ENCODE peak calls at places on chromosomes 4 and X, in five cellular contexts. Z is GM20000, R is ascending aorta, V is fibroblast of lung, K is DMS 273 treated with DMSO at 0.1 percent for 48 hours. M is an unnamed sample.
A peak's percentile ranks its signal among the peaks of the same experiment; 100 is the strongest.

GRCh38 chrX:151153086-151153485 is 23.3 kb upstream of the GPR50 start:
- DNase-seq in Z (no peak), R (no peak), V (peak; percentile 13), K (no peak), M (no peak)

GRCh38 chrX:155612312-155613224 is at the start of gene TMLHE:
- DNase-seq in Z (peak; percentile 56), R (peak; percentile 9), V (peak; percentile 54), K (peak; percentile 10), M (peak; percentile 59)

GRCh38 chr4:163165217-163166017 is 1.3 kb downstream of the NAF1 start:
- DNase-seq in Z (no peak), R (no peak), V (peak; percentile 35), K (no peak), M (no peak)

GRCh38 chr4:71732706-71733105 is 51.2 kb downstream of the GC start:
- DNase-seq in Z (peak; percentile 11), R (no peak), V (peak; percentile 56), K (no peak), M (no peak)

GRCh38 chr4:1337376-1337831 is 9.6 kb upstream of the UVSSA start:
- DNase-seq in Z (no peak), R (no peak), V (no peak), K (no peak), M (no peak)

GRCh38 chrX:20159811-20160385 is 18.3 kb upstream of the EIF1AX start:
- DNase-seq in Z (no peak), R (no peak), V (no peak), K (no peak), M (no peak)

GRCh38 chr4:957581-958313 is 15.6 kb downstream of the DGKQ start:
- DNase-seq in Z (no peak), R (no peak), V (no peak), K (no peak), M (no peak)

GRCh38 chrX:134171661-134172587 is 65.1 kb upstream of the CCDC160 start:
- DNase-seq in Z (peak; percentile 8), R (no peak), V (peak; percentile 20), K (no peak), M (peak; percentile 74)

GRCh38 chr4:1842993-1843448 is 12.9 kb downstream of the LETM1 start:
- DNase-seq in Z (no peak), R (no peak), V (peak; percentile 87), K (no peak), M (no peak)

GRCh38 chrX:153370293-153371055 is 30.7 kb downstream of the PNMA6E start:
- DNase-seq in Z (no peak), R (no peak), V (peak; percentile 3), K (no peak), M (no peak)

GRCh38 chr4:8345053-8345945 is 75.7 kb downstream of the HTRA3 start:
- DNase-seq in Z (no peak), R (no peak), V (no peak), K (no peak), M (no peak)

GRCh38 chrX:50638123-50638522 is 167.5 kb upstream of the DGKK start:
- DNase-seq in Z (no peak), R (no peak), V (peak; percentile 0), K (no peak), M (no peak)

GRCh38 chr4:159723341-159724048 is 620.6 kb downstream of the RAPGEF2 start:
- DNase-seq in Z (no peak), R (no peak), V (no peak), K (no peak), M (no peak)

GRCh38 chr4:99378876-99379275 is 26.3 kb upstream of the ADH1C start:
- DNase-seq in Z (no peak), R (no peak), V (no peak), K (no peak), M (no peak)

GRCh38 chr4:115331241-115331640 is 217.8 kb upstream of the NDST4 start:
- DNase-seq in Z (no peak), R (no peak), V (no peak), K (no peak), M (no peak)

GRCh38 chr4:86582453-86582852 is 11.7 kb upstream of the PTPN13 start:
- DNase-seq in Z (no peak), R (no peak), V (peak; percentile 8), K (no peak), M (no peak)

GRCh38 chrX:153948847-153949819 is 4.7 kb upstream of the RENBP start:
- DNase-seq in Z (no peak), R (no peak), V (no peak), K (no peak), M (no peak)

GRCh38 chr4:89064848-89065247 is 7.9 kb upstream of the FAM13A start:
- DNase-seq in Z (no peak), R (no peak), V (no peak), K (no peak), M (no peak)

GRCh38 chrX:53269536-53270107 is 11.8 kb downstream of the IQSEC2 start:
- DNase-seq in Z (no peak), R (no peak), V (no peak), K (no peak), M (no peak)

GRCh38 chrX:39953027-39953426 is 144.7 kb downstream of the BCOR start:
- DNase-seq in Z (no peak), R (no peak), V (no peak), K (no peak), M (no peak)

GRCh38 chr4:181312066-181312465 is 931.1 kb upstream of the TENM3 start:
- DNase-seq in Z (no peak), R (no peak), V (no peak), K (no peak), M (no peak)

GRCh38 chr4:86593726-86594558 is at the start of gene PTPN13:
- DNase-seq in Z (peak; percentile 90), R (peak; percentile 95), V (peak; percentile 99), K (peak; percentile 89), M (peak; percentile 13)

GRCh38 chr4:139025841-139026240 is 10.3 kb downstream of the NOCT start:
- DNase-seq in Z (no peak), R (no peak), V (no peak), K (no peak), M (no peak)

GRCh38 chr4:31088600-31089230 is 368.5 kb downstream of the PCDH7 start:
- DNase-seq in Z (no peak), R (no peak), V (peak; percentile 90), K (no peak), M (no peak)

GRCh38 chr4:130053723-130054122 is 957.8 kb downstream of the C4orf33 start:
- DNase-seq in Z (no peak), R (no peak), V (no peak), K (no peak), M (no peak)

GRCh38 chrX:68652327-68652930 is 5.0 kb downstream of the STARD8 start:
- DNase-seq in Z (no peak), R (no peak), V (peak; percentile 25), K (no peak), M (no peak)

GRCh38 chrX:74293343-74293946 is 10.5 kb upstream of the ZCCHC13 start:
- DNase-seq in Z (peak; percentile 66), R (peak; percentile 34), V (peak; percentile 80), K (peak; percentile 32), M (peak; percentile 78)

GRCh38 chr4:52051615-52052474 is 741 bp downstream of the SPATA18 start:
- DNase-seq in Z (peak; percentile 70), R (no peak), V (peak; percentile 89), K (peak; percentile 48), M (no peak)

GRCh38 chrX:22135994-22136684 is 104.0 kb downstream of the PHEX start:
- DNase-seq in Z (peak; percentile 8), R (no peak), V (peak; percentile 84), K (peak; percentile 86), M (peak; percentile 86)

GRCh38 chrX:1533083-1533482 is 3.9 kb downstream of the P2RY8 start:
- DNase-seq in Z (no peak), R (no peak), V (no peak), K (no peak), M (no peak)

GRCh38 chr4:11424000-11424399 is 4.7 kb downstream of the HS3ST1 start:
- DNase-seq in Z (peak; percentile 67), R (no peak), V (peak; percentile 25), K (peak; percentile 39), M (peak; percentile 28)

GRCh38 chrX:11908371-11908770 is 150.3 kb downstream of the MSL3 start:
- DNase-seq in Z (peak; percentile 21), R (no peak), V (peak; percentile 24), K (peak; percentile 18), M (peak; percentile 6)

GRCh38 chrX:22542641-22543040 is 269.9 kb downstream of the CBLL2 start:
- DNase-seq in Z (no peak), R (no peak), V (no peak), K (no peak), M (no peak)

GRCh38 chrX:7068939-7069367 is 78.6 kb upstream of the STS start:
- DNase-seq in Z (no peak), R (no peak), V (no peak), K (no peak), M (no peak)

GRCh38 chr4:18616720-18617119 is 595.2 kb upstream of the LCORL start:
- DNase-seq in Z (no peak), R (no peak), V (no peak), K (no peak), M (no peak)

GRCh38 chr4:185634066-185634652 is 98.9 kb upstream of the PDLIM3 start:
- DNase-seq in Z (no peak), R (no peak), V (peak; percentile 24), K (no peak), M (no peak)

M was measured in NCI-H446.